ENCODE peak calls at places on chromosomes 3 and 15, in ten cellular contexts. K is stomach; P is WERI-Rb-1; J is brain microvascular endothelial cell; Z is fibroblast of lung; R is H1; X is cardiac muscle cell; D is lower leg skin; T is CD8-positive, alpha-beta T cell; E is foreskin fibroblast. Q is an unnamed sample.

GRCh38 chr3:114974387-114974786 is 172.7 kb downstream of the ZBTB20 start:
- DNase-seq in J (no peak), Z (no peak), E (no peak), K (no peak), R (no peak), T (no peak), P (no peak), D (no peak), X (no peak), Q (no peak)

GRCh38 chr3:49456417-49456816 is 13.7 kb upstream of the DAG1 start:
- DNase-seq in E (no peak), K (no peak), P (no peak), T (no peak), R (no peak), J (peak), Z (no peak), D (no peak), X (peak), Q (no peak)

GRCh38 chr3:71658131-71658530 is 67.1 kb downstream of the EIF4E3 start:
- DNase-seq in P (no peak), D (peak), X (peak), T (no peak), Z (peak), E (no peak), K (peak), R (no peak), J (no peak), Q (no peak)

GRCh38 chr3:46664188-46664970 is 29.1 kb downstream of the ALS2CL start:
- DNase-seq in T (no peak), Z (no peak), D (peak), E (no peak), X (no peak), K (peak), R (no peak), P (no peak), J (no peak), Q (no peak)

GRCh38 chr15:51155906-51156305 is 61.2 kb upstream of the TNFAIP8L3 start:
- DNase-seq in R (no peak), X (no peak), D (no peak), P (no peak), E (no peak), J (no peak), T (no peak), K (no peak), Z (no peak), Q (no peak)

GRCh38 chr3:46948830-46949671 is 27.5 kb downstream of the CCDC12 start:
- DNase-seq in K (peak), R (no peak), P (no peak), E (no peak), X (no peak), D (no peak), J (no peak), T (no peak), Z (no peak), Q (no peak)

GRCh38 chr15:79180318-79180717 is 89.7 kb upstream of the RASGRF1 start:
- DNase-seq in R (no peak), E (no peak), P (no peak), K (no peak), D (no peak), J (no peak), Z (no peak), T (no peak), X (no peak), Q (no peak)

GRCh38 chr15:73683624-73684536 is at the start of gene CD276:
- DNase-seq in K (peak), D (peak), R (peak), J (peak), T (no peak), E (peak), X (peak), P (peak), Z (peak), Q (no peak)

GRCh38 chr3:73479325-73479724 is 145.4 kb downstream of the PDZRN3 start:
- DNase-seq in J (no peak), Z (no peak), P (no peak), X (no peak), T (no peak), K (no peak), D (no peak), R (no peak), E (no peak), Q (no peak)

GRCh38 chr3:150409527-150410310 is 1.6 kb downstream of the TSC22D2 start:
- DNase-seq in T (peak), X (peak), K (peak), E (peak), P (peak), Z (peak), D (peak), J (peak), R (peak), Q (no peak)

GRCh38 chr3:158970006-158970405 is 168.2 kb downstream of the MFSD1 start:
- DNase-seq in R (no peak), K (no peak), D (no peak), T (no peak), J (no peak), P (no peak), E (no peak), X (no peak), Z (no peak), Q (no peak)

GRCh38 chr15:72998681-72999466 is 53.4 kb upstream of the NEO1 start:
- DNase-seq in E (no peak), D (peak), X (no peak), P (no peak), R (no peak), K (peak), Z (no peak), J (no peak), T (no peak), Q (no peak)

GRCh38 chr3:124492824-124493223 is 237.4 kb upstream of the UMPS start:
- DNase-seq in K (peak), R (no peak), E (peak), Z (peak), J (no peak), X (peak), P (peak), D (peak), T (no peak), Q (no peak)

GRCh38 chr3:94069242-94069813 is 6.5 kb downstream of the NSUN3 start:
- DNase-seq in D (no peak), R (no peak), K (no peak), P (no peak), Z (peak), T (no peak), E (peak), X (peak), J (no peak), Q (no peak)

GRCh38 chr15:29331669-29332068 is 62.0 kb upstream of the NSMCE3 start:
- DNase-seq in D (no peak), X (no peak), R (no peak), E (no peak), P (no peak), Z (no peak), T (no peak), J (no peak), K (no peak), Q (no peak)

GRCh38 chr3:42503957-42504333 is 1.5 kb downstream of the VIPR1 start:
- DNase-seq in X (no peak), J (no peak), D (no peak), P (peak), K (peak), Z (no peak), E (no peak), T (no peak), R (peak), Q (no peak)

GRCh38 chr15:51318382-51319150 is 19.8 kb downstream of the CYP19A1 start:
- DNase-seq in R (no peak), K (no peak), J (peak), X (peak), E (peak), Z (peak), P (no peak), T (no peak), D (no peak), Q (no peak)

GRCh38 chr15:40746916-40747418 is 8.1 kb downstream of the RMDN3 start:
- DNase-seq in K (no peak), Z (peak), T (no peak), E (peak), J (no peak), X (peak), R (no peak), D (no peak), P (no peak), Q (no peak)

GRCh38 chr3:159726231-159726964 is 262.2 kb upstream of the IL12A start:
- DNase-seq in D (no peak), T (no peak), P (no peak), X (no peak), E (peak), J (peak), R (no peak), Z (no peak), K (no peak), Q (no peak)

GRCh38 chr3:102529452-102529851 is 94.6 kb downstream of the ZPLD1 start:
- DNase-seq in P (peak), E (peak), T (no peak), D (peak), Z (peak), X (peak), R (no peak), K (no peak), J (no peak), Q (no peak)

GRCh38 chr3:170999737-171000242 is 26.7 kb downstream of the SLC2A2 start:
- DNase-seq in E (peak), K (no peak), Z (peak), D (no peak), T (no peak), X (peak), R (no peak), P (no peak), J (peak), Q (peak)

GRCh38 chr3:188090626-188091309 is 63.2 kb upstream of the LPP start:
- DNase-seq in T (no peak), Z (no peak), X (no peak), P (no peak), R (no peak), K (no peak), D (no peak), E (no peak), J (no peak), Q (no peak)

GRCh38 chr3:142445816-142446254 is 2.0 kb downstream of the XRN1 start:
- DNase-seq in E (peak), K (no peak), D (no peak), J (peak), T (no peak), X (peak), R (no peak), P (no peak), Z (peak), Q (no peak)

GRCh38 chr3:57227930-57228733 is 603 bp downstream of the APPL1 start:
- DNase-seq in K (peak), E (peak), D (peak), J (peak), Z (peak), T (peak), R (peak), X (peak), P (peak), Q (no peak)

GRCh38 chr3:101138817-101139216 is 145.6 kb upstream of the ABI3BP start:
- DNase-seq in T (no peak), Z (no peak), J (no peak), D (no peak), X (no peak), P (no peak), R (no peak), E (no peak), K (no peak), Q (no peak)

GRCh38 chr3:177978948-177979347 is 557.3 kb upstream of the KCNMB2 start:
- DNase-seq in X (no peak), K (no peak), J (no peak), D (no peak), R (no peak), E (peak), T (no peak), P (no peak), Z (peak), Q (no peak)

GRCh38 chr3:149958171-149958796 is 12.4 kb downstream of the PFN2 start:
- DNase-seq in Z (no peak), D (no peak), X (no peak), E (no peak), K (no peak), J (no peak), T (no peak), R (no peak), P (no peak), Q (no peak)

GRCh38 chr15:96416218-96416933 is 85.9 kb downstream of the NR2F2 start:
- DNase-seq in X (no peak), E (no peak), K (peak), P (no peak), D (no peak), Z (no peak), R (peak), T (no peak), J (no peak), Q (no peak)

GRCh38 chr3:107753494-107753893 is 230.7 kb downstream of the BBX start:
- DNase-seq in T (no peak), D (no peak), Z (peak), K (peak), J (peak), P (peak), R (no peak), X (peak), E (peak), Q (peak)

GRCh38 chr3:88509582-88509981 is 359.8 kb downstream of the C3orf38 start:
- DNase-seq in R (no peak), K (no peak), J (no peak), E (no peak), T (no peak), Z (no peak), X (no peak), P (no peak), D (no peak), Q (no peak)

GRCh38 chr3:141421639-141422319 is 53.5 kb downstream of the ZBTB38 start:
- DNase-seq in D (no peak), Z (peak), J (peak), R (no peak), E (peak), K (no peak), X (peak), P (no peak), T (no peak), Q (no peak)
- TF ChIP-seq CTCF in D (no peak), Z (no peak), J (no peak), R (peak), E (no peak), K (no peak), X (no peak), P (no peak), T (no peak), Q (no peak)

GRCh38 chr15:83358972-83359564 is 74.6 kb upstream of the BNC1 start:
- DNase-seq in D (no peak), R (no peak), X (no peak), K (no peak), P (no peak), E (no peak), T (no peak), Z (no peak), J (no peak), Q (no peak)
- H3K4me3 ChIP-seq in D (no peak), R (no peak), X (no peak), K (no peak), P (no peak), E (no peak), T (no peak), Z (no peak), J (no peak), Q (no peak)

DNA sequence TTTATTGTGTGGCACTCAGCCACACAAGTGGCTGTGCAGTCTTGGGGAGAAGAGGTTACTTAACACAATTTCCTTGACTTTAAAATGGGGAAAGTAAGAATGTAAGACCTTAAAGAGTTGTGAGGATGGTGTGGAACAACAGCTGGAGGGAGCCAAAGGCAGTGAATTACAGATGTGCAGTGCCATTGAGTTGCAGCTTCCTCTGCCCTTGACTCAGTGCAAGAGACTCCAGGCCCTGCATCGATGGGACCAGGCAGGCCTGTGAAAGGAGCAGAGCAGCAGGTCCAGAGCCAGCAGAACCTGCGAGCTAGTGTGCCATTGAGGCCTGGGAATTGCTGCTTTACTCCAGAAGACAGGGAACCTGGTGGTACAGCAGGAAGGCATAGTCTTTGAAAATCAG is 27.2 kb downstream of the EEFSEC start:
- DNase-seq in X (no peak), R (no peak), D (no peak), Z (peak), K (no peak), E (no peak), P (no peak), J (no peak), T (no peak), Q (no peak)
- TF ChIP-seq CTCF in X (no peak), R (no peak), D (no peak), Z (no peak), K (no peak), E (no peak), P (no peak), J (no peak), T (no peak), Q (no peak)

DNA sequence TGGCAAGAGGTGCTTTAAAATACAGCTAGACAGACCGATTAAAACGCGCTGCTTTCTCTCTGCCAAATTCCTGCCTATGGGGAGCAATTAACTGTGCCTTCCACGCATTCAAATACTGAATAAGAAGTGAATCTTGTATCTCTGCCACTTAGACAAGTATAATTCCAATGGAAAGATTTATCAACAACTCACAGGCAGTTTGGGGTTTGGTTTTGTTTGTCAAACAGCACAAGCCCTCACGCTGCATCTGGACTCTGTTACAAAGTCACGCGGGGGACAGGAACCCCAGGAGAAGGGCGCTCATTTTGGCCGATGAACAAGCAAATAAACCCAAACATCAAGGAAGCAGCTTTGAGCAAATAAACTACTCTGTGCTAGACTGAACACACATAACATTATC is 61.8 kb upstream of the TMCO5A start:
- DNase-seq in D (no peak), K (no peak), J (no peak), Z (peak), X (no peak), P (no peak), R (no peak), E (peak), T (no peak), Q (no peak)
- H3K4me3 ChIP-seq in D (no peak), K (no peak), J (no peak), Z (peak), X (no peak), P (no peak), R (no peak), E (no peak), T (no peak), Q (no peak)

GRCh38 chr3:23236890-23237289 is 33.8 kb downstream of the UBE2E2 start:
- DNase-seq in P (no peak), K (no peak), D (no peak), R (no peak), Z (no peak), E (no peak), X (no peak), T (no peak), J (no peak), Q (no peak)
- TF ChIP-seq CTCF in P (no peak), K (no peak), D (no peak), R (no peak), Z (no peak), E (no peak), X (no peak), T (no peak), J (no peak), Q (no peak)

DNA sequence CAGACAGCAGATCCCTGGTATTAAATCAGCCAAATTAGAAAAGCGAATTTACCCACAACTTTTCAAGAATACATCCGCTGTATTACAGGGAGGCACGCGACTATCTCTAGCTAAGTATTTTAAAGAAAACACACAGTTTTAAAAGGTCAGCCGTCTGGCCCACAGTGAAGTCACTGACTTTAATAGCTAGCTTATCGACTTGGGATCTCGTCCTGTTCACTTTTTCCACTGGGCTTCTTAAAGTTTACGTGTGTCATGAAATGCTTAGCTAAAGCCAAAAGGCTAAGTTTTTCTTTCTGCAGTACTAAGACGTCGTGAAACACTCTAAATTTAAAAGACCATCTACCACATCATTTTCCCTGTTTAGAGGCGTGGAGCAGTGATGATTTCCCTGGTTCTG is 27.2 kb downstream of the LRIG1 start:
- DNase-seq in Z (peak), X (peak), R (no peak), T (no peak), K (no peak), E (peak), P (no peak), D (no peak), J (peak), Q (peak)
- H3K4me3 ChIP-seq in Z (peak), X (no peak), R (no peak), T (no peak), K (no peak), E (no peak), P (no peak), D (no peak), J (no peak), Q (peak)

DNA sequence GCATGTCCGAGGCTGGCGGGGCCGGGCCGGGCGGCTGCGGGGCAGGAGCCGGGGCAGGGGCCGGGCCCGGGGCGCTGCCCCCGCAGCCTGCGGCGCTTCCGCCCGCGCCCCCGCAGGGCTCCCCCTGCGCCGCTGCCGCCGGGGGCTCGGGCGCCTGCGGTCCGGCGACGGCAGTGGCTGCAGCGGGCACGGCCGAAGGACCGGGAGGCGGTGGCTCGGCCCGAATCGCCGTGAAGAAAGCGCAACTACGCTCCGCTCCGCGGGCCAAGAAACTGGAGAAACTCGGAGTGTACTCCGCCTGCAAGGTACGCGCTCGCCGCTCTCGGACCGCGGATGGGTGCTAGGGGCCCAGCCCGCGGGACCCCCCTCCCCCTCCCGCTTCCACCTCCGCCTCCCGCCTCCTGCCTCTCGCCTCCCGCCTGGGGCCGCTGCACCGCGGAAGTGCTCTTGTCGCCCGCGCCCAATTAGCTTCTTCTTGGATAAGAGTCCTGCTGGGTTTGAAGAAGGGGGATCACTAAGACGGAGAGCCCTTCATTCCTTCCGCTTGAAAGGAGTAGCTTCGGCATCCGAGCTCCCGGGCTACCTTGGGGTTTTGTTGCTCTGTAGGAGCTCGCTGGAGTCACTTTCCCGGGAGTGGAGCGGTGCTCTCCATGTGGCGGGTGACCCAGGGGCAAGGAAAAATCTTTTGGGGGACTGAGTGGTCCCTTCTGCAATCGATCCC is 390 bp downstream of the KAT2B start:
- DNase-seq in X (peak), R (peak), T (peak), K (peak), P (peak), D (peak), E (peak), Z (peak), J (peak), Q (no peak)
- TF ChIP-seq CTCF in X (peak), R (no peak), T (no peak), K (no peak), P (no peak), D (no peak), E (peak), Z (peak), J (peak), Q (no peak)

Q was measured in HFF-Myc.